ENCODE peak calls at places on chromosomes 13 and 19, in seven cellular contexts. K, Q, Z, X, C, H and F are unnamed samples.

GRCh38 chr19:28633223-28634030 is 579.5 kb downstream of the UQCRFS1 start:
- DNase-seq in K (no peak), Q (peak; percentile 19), X (peak; percentile 60), H (peak; percentile 84), C (peak; percentile 49), Z (no peak), F (no peak)

GRCh38 chr13:103140001-103140671 is 73.9 kb upstream of the SLC10A2 start:
- DNase-seq in X (no peak), Q (no peak), K (no peak), H (peak; percentile 72), C (no peak), Z (peak; percentile 16), F (no peak)

GRCh38 chr19:40458597-40458974 is 7.0 kb downstream of the BLVRB start:
- DNase-seq in C (no peak), K (no peak), X (no peak), Q (no peak), H (no peak), Z (no peak), F (peak; percentile 27)

GRCh38 chr13:93080587-93080986 is 146.0 kb upstream of the GPC6 start:
- DNase-seq in C (peak; percentile 91), X (no peak), Z (no peak), Q (no peak), K (no peak), H (no peak), F (no peak)

GRCh38 chr13:77584111-77584510 is 48.6 kb downstream of the SCEL start:
- DNase-seq in C (peak; percentile 6), H (no peak), Z (no peak), K (no peak), Q (no peak), X (no peak), F (no peak)

GRCh38 chr19:6654347-6655310 is 15.3 kb downstream of the TNFSF14 start:
- DNase-seq in C (no peak), K (no peak), Z (no peak), H (no peak), Q (peak; percentile 90), X (no peak), F (no peak)

GRCh38 chr19:50433201-50434180 is 799 bp downstream of the MYBPC2 start:
- DNase-seq in H (no peak), K (no peak), Q (no peak), X (no peak), C (no peak), Z (no peak), F (no peak)

GRCh38 chr13:41941174-41941573 is 19.7 kb downstream of the VWA8 start:
- DNase-seq in Q (no peak), X (no peak), C (peak; percentile 45), K (no peak), Z (no peak), H (peak; percentile 25), F (no peak)

GRCh38 chr13:98937911-98938381 is 39.9 kb downstream of the DOCK9 start:
- DNase-seq in H (peak; percentile 94), C (peak; percentile 73), Z (no peak), Q (no peak), K (no peak), X (no peak), F (no peak)

GRCh38 chr13:33057019-33057785 is 41.0 kb downstream of the KL start:
- DNase-seq in K (no peak), X (no peak), C (no peak), Q (no peak), H (peak; percentile 88), Z (no peak), F (peak; percentile 40)

GRCh38 chr19:49014123-49014869 is 2.6 kb downstream of the LHB start:
- DNase-seq in K (no peak), C (peak; percentile 38), Q (no peak), X (no peak), H (no peak), Z (no peak), F (no peak)

GRCh38 chr13:40486518-40487163 is 179.8 kb downstream of the FOXO1 start:
- DNase-seq in K (no peak), Q (no peak), C (no peak), H (no peak), Z (no peak), X (no peak), F (no peak)

GRCh38 chr19:33668968-33669367 is 47.2 kb downstream of the CHST8 start:
- DNase-seq in H (no peak), Z (no peak), Q (no peak), C (no peak), K (no peak), X (no peak), F (no peak)

GRCh38 chr13:112510987-112511715 is 76.8 kb downstream of the TUBGCP3 start:
- DNase-seq in X (no peak), H (no peak), Q (peak; percentile 8), Z (no peak), C (no peak), K (no peak), F (no peak)

GRCh38 chr19:22602631-22603272 is 31.4 kb upstream of the ZNF492 start:
- DNase-seq in Z (no peak), C (no peak), K (no peak), Q (no peak), H (no peak), X (no peak), F (no peak)

GRCh38 chr13:42123600-42123999 is 75.2 kb downstream of the DGKH start:
- DNase-seq in C (no peak), Q (no peak), X (no peak), K (no peak), H (no peak), Z (no peak), F (no peak)

GRCh38 chr19:50666346-50667176 is 17.3 kb downstream of the C19orf81 start:
- DNase-seq in Z (no peak), K (peak; percentile 71), Q (no peak), X (no peak), C (no peak), H (no peak), F (no peak)

GRCh38 chr13:112469071-112469745 is 93.1 kb downstream of the SPACA7 start:
- DNase-seq in Z (no peak), X (no peak), H (no peak), Q (no peak), C (no peak), K (no peak), F (no peak)

GRCh38 chr19:44848036-44848804 is 2.1 kb downstream of the NECTIN2 start:
- DNase-seq in C (peak; percentile 57), X (peak; percentile 53), Q (no peak), H (peak; percentile 93), Z (no peak), K (no peak), F (peak; percentile 71)

GRCh38 chr13:30796833-30797601 is 61.7 kb downstream of the ALOX5AP start:
- DNase-seq in K (no peak), C (peak; percentile 81), Q (no peak), H (peak; percentile 46), Z (no peak), X (no peak), F (no peak)

GRCh38 chr13:21632196-21632595 is 28.2 kb upstream of the MICU2 start:
- DNase-seq in X (no peak), Z (no peak), H (no peak), Q (no peak), C (no peak), K (no peak), F (no peak)

GRCh38 chr19:13026478-13026999 is 31.3 kb downstream of the NFIX start:
- DNase-seq in Z (no peak), K (no peak), X (no peak), C (peak; percentile 74), H (no peak), Q (no peak), F (no peak)

DNA sequence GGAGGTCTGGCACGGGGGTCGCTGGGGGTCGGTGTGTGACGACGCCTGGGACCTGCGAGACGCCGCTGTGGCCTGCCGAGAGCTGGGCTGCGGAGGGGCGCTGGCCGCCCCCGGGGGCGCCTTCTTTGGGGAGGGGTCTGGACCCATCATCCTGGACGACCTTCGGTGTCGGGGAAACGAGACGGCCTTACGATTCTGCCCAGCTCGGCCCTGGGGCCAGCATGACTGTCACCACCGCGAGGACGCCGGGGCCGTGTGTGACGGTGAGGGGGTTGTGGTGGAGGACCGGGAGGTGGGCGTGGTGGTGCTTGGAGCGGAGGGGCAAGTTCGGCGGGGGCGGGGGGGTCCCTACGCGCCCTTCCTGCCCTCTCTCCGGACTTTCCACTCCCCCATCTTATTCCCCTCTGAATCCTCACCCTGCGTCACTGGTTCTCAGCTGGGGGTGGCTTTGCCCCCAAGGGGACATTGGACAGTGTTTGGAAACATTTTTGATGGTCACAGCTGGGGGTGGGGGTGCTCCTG is 5.5 kb downstream of the SSC5D start:
- DNase-seq in Z (no peak), H (no peak), C (no peak), K (peak; percentile 74), Q (no peak), X (no peak), F (peak; percentile 49)
- H3K27ac ChIP-seq in Z (no peak overlapping the region), H (no peak overlapping the region), C (peak overlapping the region; percentile 81), K (peak overlapping the region; percentile 45), Q (no peak overlapping the region), X (peak overlapping the region; percentile 58), F (peak overlapping the region; percentile 58)

DNA sequence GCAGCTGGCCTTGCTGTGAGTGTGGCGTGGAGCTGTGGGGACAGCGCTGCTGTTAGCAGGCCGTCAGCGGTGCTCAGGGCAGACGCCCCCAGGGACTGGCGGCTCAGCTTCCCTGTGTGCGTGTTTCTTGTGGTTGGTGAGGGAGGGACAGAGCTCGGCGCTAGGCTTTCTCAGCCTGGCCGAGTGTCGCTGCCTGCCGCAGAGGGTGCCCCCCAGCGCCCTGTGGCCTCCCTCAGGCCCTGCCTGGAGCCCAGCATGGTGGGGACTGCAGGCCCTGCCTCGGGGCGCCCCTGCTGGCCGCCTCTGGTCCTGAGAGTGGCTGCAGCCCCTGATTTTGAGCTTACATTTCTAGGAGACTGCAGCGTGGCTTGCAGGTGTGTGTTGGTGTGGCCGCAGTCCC is 35.5 kb downstream of the DOT1L start:
- DNase-seq in Z (no peak), H (peak; percentile 54), K (no peak), C (no peak), X (no peak), Q (no peak), F (no peak)
- H3K4me3 ChIP-seq in Z (no peak overlapping the region), H (no peak overlapping the region), K (no peak overlapping the region), C (no peak overlapping the region), X (no peak overlapping the region), Q (no peak overlapping the region), F (no peak overlapping the region)

DNA sequence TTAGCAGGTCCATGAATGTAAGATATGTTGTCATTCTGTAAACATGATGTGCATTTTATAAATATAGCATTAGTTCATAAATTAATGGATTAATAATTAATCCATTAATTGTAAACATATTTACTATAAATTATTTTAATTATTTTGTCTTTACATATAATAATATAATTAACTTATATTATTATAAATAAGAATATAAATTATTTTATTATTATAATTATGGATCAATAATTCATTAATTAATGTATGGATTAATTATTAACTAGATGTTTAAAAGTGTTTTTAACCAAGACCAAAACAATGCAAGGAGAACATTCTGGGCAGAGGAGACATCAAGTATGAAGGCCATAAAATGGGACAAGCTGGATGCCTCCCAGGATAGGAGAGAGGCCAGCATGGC is 72.0 kb downstream of the RUBCNL start:
- DNase-seq in C (no peak), K (no peak), Z (no peak), H (no peak), Q (no peak), X (no peak), F (no peak)
- H3K4me1 ChIP-seq in C (no peaks in the 10 kb centered on the region), K (no peaks in the 10 kb centered on the region), Z (no peaks in the 10 kb centered on the region), H (no peaks in the 10 kb centered on the region), Q (no peaks in the 10 kb centered on the region), X (no peaks in the 10 kb centered on the region), F (no peaks in the 10 kb centered on the region)

DNA sequence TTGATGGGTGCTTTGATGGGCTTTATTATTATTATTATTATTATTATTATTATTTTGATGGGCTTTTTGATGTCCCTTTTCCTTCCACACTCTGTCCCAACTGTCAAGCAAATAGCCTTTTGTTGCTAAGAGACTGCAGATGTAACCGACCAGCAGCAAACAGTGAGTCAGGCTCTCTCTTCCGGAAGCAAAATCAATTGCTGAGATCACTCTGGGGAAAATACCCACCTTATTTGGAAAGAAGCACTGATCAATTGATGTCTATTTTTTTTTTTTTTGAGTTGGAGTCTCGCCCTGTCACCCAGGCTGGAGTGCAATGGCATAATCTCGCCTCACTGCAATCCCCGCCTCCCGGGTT is 2.9 kb downstream of the LDLR start:
- DNase-seq in Q (peak; percentile 81), C (peak; percentile 72), H (no peak), Z (peak; percentile 56), K (no peak), X (no peak), F (no peak)
- H3K27ac ChIP-seq in Q (peak overlapping the region; percentile 99), C (peak overlapping the region; percentile 99), H (no peak overlapping the region), Z (peak overlapping the region; percentile 91), K (peak overlapping the region; percentile 98), X (peak overlapping the region; percentile 98), F (peak overlapping the region; percentile 95)